ENCODE peak calls at places on chromosomes 4 and X, in five cellular contexts. F, L, X, G and A are unnamed samples. For H3K4me1, the result is how much of the 10 kb centered on the place peaks cover.

GRCh38 chrX:125205918-125206665 is 113.6 kb upstream of the TEX13C start:
- DNase-seq in F (peak), L (no peak), X (no peak), G (no peak), A (no peak)

GRCh38 chr4:149605601-149606378 is 209.9 kb downstream of the IQCM start:
- DNase-seq in F (no peak), L (no peak), X (no peak), G (no peak), A (no peak)

GRCh38 chr4:160364217-160364616 is 1261.3 kb downstream of the RAPGEF2 start:
- DNase-seq in F (no peak), L (no peak), X (no peak), G (no peak), A (no peak)

GRCh38 chr4:2226261-2226660 is 15.7 kb downstream of the HAUS3 start:
- DNase-seq in F (no peak), L (no peak), X (no peak), G (no peak), A (no peak)

GRCh38 chr4:173531085-173531965 is 1.3 kb upstream of the HAND2 start:
- DNase-seq in F (no peak), L (no peak), X (no peak), G (peak), A (no peak)

GRCh38 chr4:78059524-78059889 is 2.4 kb downstream of the FRAS1 start:
- DNase-seq in F (peak), L (no peak), X (peak), G (peak), A (peak)

GRCh38 chr4:128589384-128589957 is 220.0 kb upstream of the JADE1 start:
- DNase-seq in F (no peak), L (no peak), X (no peak), G (no peak), A (no peak)

GRCh38 chr4:14264437-14264836 is 636.9 kb upstream of the BOD1L1 start:
- DNase-seq in F (no peak), L (no peak), X (no peak), G (no peak), A (no peak)

GRCh38 chrX:100720301-100720700 is 11.6 kb downstream of the SYTL4 start:
- DNase-seq in F (no peak), L (no peak), X (no peak), G (no peak), A (no peak)

GRCh38 chr4:159445671-159446070 is 342.8 kb downstream of the RAPGEF2 start:
- DNase-seq in F (no peak), L (no peak), X (no peak), G (no peak), A (no peak)

GRCh38 chrX:152641256-152641875 is 3.7 kb downstream of the GABRQ start:
- DNase-seq in F (no peak), L (no peak), X (no peak), G (no peak), A (no peak)
- H3K4me3 ChIP-seq in F (no peak), L (no peak), X (no peak), G (no peak), A (no peak)

GRCh38 chr4:148204171-148204570 is 238.0 kb downstream of the NR3C2 start:
- DNase-seq in F (no peak), L (no peak), X (no peak), G (no peak), A (no peak)
- TF ChIP-seq CTCF in F (no peak), L (no peak), X (no peak), G (no peak), A (no peak)

DNA sequence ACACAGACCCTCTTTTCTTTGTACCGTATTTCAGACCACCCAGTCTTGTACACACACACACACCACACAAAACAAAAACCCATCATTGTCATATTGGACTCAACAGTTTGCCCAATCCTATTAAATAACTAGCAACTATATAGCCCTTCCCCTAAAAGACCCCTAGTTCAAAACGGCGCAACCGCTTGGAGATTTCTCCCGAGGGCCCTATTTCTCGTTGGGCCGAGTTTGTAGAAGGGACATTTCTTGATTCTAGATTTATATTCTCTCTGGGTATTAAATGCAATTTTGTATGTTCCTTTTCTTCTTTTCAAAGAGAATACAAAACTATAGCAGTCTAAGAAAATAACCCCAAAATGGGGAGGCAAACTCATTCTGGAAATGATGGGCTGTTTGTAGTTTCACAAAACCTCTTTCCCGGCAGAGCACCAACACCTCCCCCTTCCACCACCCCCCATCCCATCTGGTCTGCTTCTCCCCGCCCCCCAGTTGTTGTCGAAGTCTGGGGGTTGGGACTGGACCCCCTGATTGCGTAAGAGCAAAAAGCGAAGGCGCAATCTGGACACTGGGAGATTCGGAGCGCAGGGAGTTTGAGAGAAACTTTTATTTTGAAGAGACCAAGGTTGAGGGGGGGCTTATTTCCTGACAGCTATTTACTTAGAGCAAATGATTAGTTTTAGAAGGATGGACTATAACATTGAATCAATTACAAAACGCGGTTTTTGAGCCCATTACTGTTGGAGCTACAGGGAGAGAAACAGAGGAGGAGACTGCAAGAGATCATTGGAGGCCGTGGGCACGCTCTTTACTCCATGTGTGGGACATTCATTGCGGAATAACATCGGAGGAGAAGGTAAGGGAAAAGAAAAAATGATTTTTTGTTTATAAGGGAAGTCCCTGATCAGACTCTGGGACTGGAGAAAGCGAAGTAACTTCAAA is at the start of gene PDGFRA:
- DNase-seq in F (peak), L (peak), X (no peak), G (peak), A (no peak)
- H3K4me1 ChIP-seq in F (under half), L (under half), X (half or more), G (half or more), A (under half)

GRCh38 chrX:15673970-15674369 is 9.4 kb upstream of the CLTRN start:
- DNase-seq in F (no peak), L (no peak), X (no peak), G (no peak), A (no peak)
- H3K4me3 ChIP-seq in F (no peak), L (peak), X (peak), G (peak), A (peak)